ENCODE peak calls at places on chromosome 1, in nine cellular contexts. D is IMR-90, R is HCT116, X is left ventricle myocardium inferior, N is upper lobe of right lung, Z is testis, F is cardiac muscle cell, H is transverse colon, M is mammary epithelial cell. E is an unnamed sample. For H3K36me3, the result is how much of the 10 kb centered on the place peaks cover.

GRCh38 chr1:199447906-199448305 is 579.6 kb upstream of the NR5A2 start:
- DNase-seq in D (no peak), R (no peak), X (no peak), N (no peak), Z (no peak), F (no peak), H (no peak), M (no peak), E (no peak)

GRCh38 chr1:183885142-183885735 is 80.3 kb downstream of the RGL1 start:
- DNase-seq in D (peak), R (no peak), X (no peak), N (no peak), Z (no peak), F (no peak), H (no peak), M (no peak), E (no peak)

GRCh38 chr1:205226868-205227583 is 720 bp upstream of the TMCC2 start:
- DNase-seq in D (peak), R (peak), X (no peak), N (no peak), Z (no peak), F (no peak), H (no peak), M (peak), E (no peak)

GRCh38 chr1:58783090-58783992 is 506 bp downstream of the JUN start:
- DNase-seq in D (peak), R (no peak), X (peak), N (peak), Z (peak), F (peak), H (peak), M (peak), E (peak)

GRCh38 chr1:66355756-66356155 is 178.2 kb upstream of the SGIP1 start:
- DNase-seq in D (no peak), R (no peak), X (no peak), N (no peak), Z (no peak), F (no peak), H (no peak), M (no peak), E (no peak)

GRCh38 chr1:162902372-162902771 is 41.4 kb upstream of the CCDC190 start:
- DNase-seq in D (peak), R (no peak), X (no peak), N (no peak), Z (no peak), F (no peak), H (no peak), M (peak), E (no peak)

GRCh38 chr1:216464489-216464888 is 41.2 kb upstream of the USH2A start:
- DNase-seq in D (peak), R (no peak), X (no peak), N (no peak), Z (no peak), F (no peak), H (no peak), M (peak), E (no peak)

GRCh38 chr1:182699673-182700350 is 15.4 kb upstream of the RGS8 start:
- DNase-seq in D (no peak), R (no peak), X (no peak), N (no peak), Z (peak), F (peak), H (no peak), M (no peak), E (no peak)

GRCh38 chr1:187942986-187943385 is 1114.2 kb downstream of the PLA2G4A start:
- DNase-seq in D (peak), R (no peak), X (no peak), N (no peak), Z (no peak), F (no peak), H (no peak), M (no peak), E (no peak)

DNA sequence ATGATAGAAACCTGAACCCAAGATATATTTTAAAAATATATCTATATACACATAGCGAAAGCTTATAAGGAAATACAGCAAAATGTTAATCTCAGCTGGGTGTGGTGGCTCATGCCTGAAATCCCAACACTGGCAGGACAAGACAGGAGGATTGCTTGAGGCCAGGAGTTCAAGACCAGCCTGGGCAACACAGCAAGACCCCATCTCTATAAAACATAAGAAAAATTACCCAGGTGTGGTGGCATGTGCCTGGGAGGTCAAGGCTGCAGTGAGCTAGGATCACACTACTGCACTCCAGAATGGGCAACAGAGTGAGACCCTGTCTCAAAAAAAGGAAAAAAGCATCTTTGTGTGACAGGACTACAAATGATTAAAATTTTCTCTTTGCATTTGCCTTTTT is 6.0 kb upstream of the SRM start:
- DNase-seq in D (no peak), R (no peak), X (no peak), N (no peak), Z (no peak), F (no peak), H (no peak), M (no peak), E (no peak)
- H3K36me3 ChIP-seq in D (half or more), R (under half), X (half or more), N (half or more), Z (under half), F (under half), H (under half), M (under half), E (half or more)

GRCh38 chr1:2558420-2558819 is 2.2 kb downstream of the TNFRSF14 start:
- DNase-seq in D (no peak), R (no peak), X (no peak), N (no peak), Z (no peak), F (no peak), H (no peak), M (no peak), E (no peak)

GRCh38 chr1:2558861-2559260 is 2.7 kb downstream of the TNFRSF14 start:
- DNase-seq in D (no peak), R (no peak), X (no peak), N (no peak), Z (no peak), F (no peak), H (no peak), M (no peak), E (no peak)

GRCh38 chr1:2556277-2557145 is at the start of gene TNFRSF14:
- DNase-seq in D (peak), R (no peak), X (no peak), N (peak), Z (peak), F (peak), H (peak), M (peak), E (peak)

GRCh38 chr1:2557146-2558029 is 1.2 kb downstream of the TNFRSF14 start:
- DNase-seq in D (no peak), R (no peak), X (no peak), N (no peak), Z (no peak), F (no peak), H (peak), M (no peak), E (no peak)

GRCh38 chr1:2558030-2558400 is 1.8 kb downstream of the TNFRSF14 start:
- DNase-seq in D (no peak), R (no peak), X (no peak), N (no peak), Z (no peak), F (no peak), H (no peak), M (no peak), E (no peak)
- H3K36me3 ChIP-seq in D (under half), R (under half), X (under half), N (under half), Z (under half), F (under half), H (under half), M (under half), E (under half)

DNA sequence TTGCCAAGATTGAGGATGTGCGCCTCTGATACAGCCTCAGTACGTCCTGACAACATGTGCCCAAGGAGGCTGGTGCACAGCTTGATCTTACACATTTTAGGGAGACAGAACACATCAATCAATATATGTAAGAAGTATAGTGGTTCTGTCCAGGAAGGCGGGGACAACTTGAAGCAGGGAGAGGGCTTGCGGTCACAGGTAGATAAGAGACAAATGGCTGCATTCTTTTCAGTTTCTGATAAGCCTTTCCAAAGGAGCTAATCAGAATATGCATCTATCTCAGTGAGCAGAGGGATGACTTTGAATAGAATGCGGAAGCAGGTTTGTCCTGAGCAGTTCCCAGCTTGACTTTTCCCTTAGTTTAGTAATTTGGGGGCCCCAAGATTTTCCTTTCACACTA is 10.2 kb downstream of the DHCR24 start:
- DNase-seq in D (no peak), R (no peak), X (no peak), N (no peak), Z (no peak), F (no peak), H (no peak), M (no peak), E (no peak)
- H3K36me3 ChIP-seq in D (under half), R (under half), X (under half), N (under half), Z (under half), F (under half), H (under half), M (half or more), E (half or more)

GRCh38 chr1:113340038-113340437 is 50.3 kb upstream of the MAGI3 start:
- DNase-seq in D (no peak), R (no peak), X (no peak), N (no peak), Z (no peak), F (no peak), H (no peak), M (no peak), E (no peak)
- H3K36me3 ChIP-seq in D (under half), R (under half), X (under half), N (under half), Z (under half), F (under half), H (under half), M (under half), E (under half)

GRCh38 chr1:227622739-227623475 is 59.6 kb downstream of the ZNF678 start:
- DNase-seq in D (no peak), R (no peak), X (no peak), N (no peak), Z (no peak), F (no peak), H (no peak), M (no peak), E (no peak)
- H3K36me3 ChIP-seq in D (under half), R (under half), X (under half), N (under half), Z (under half), F (under half), H (under half), M (under half), E (under half)

DNA sequence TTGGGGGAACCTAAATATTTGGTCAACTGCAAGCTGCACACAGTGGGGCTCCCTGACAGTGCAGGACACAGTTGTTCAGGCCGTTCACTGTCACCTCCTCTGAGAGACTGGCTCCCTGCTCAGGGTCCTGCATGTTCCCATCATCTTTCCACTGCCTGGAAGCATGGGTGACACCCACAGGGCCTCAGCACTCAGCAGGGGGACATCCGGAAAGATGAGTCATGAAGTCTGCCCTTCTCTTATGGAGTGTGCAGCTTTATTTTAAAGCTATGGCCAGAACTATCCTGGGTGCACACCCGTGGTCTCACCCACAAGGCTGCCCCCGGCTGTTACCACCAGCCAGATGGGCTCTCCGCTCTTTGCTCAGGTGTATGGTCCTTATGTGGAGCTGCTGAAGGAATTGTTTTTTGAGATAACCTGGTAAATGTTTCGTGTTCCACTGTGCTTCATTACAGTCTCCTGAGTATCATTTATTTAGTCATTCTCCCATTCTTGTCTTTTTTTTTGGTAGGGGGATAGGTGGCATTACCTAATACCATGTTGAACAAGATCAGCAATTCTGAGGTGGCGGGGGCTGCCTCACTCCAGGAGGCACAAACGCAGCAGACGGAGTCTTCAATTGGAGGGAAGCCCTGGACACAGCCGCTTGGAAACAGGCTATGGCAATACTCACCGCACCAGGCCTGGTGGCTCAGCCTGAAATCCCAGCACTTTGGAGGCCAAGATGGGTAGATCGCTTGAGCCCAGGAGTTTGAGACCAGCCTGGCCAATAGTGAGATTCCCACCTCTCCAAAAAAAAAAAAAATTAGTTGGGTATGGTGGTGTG is 14.3 kb downstream of the TRIM11 start:
- DNase-seq in D (peak), R (no peak), X (no peak), N (peak), Z (no peak), F (no peak), H (no peak), M (no peak), E (peak)
- H3K36me3 ChIP-seq in D (under half), R (under half), X (under half), N (under half), Z (under half), F (under half), H (under half), M (under half), E (under half)

GRCh38 chr1:3032371-3032862 is 11.2 kb downstream of the ACTRT2 start:
- DNase-seq in D (no peak), R (no peak), X (no peak), N (peak), Z (no peak), F (no peak), H (no peak), M (no peak), E (no peak)

GRCh38 chr1:3029991-3030662 is 8.9 kb downstream of the ACTRT2 start:
- DNase-seq in D (no peak), R (no peak), X (no peak), N (peak), Z (no peak), F (no peak), H (no peak), M (no peak), E (no peak)

GRCh38 chr1:3030663-3031381 is 9.6 kb downstream of the ACTRT2 start:
- DNase-seq in D (no peak), R (no peak), X (no peak), N (peak), Z (peak), F (no peak), H (no peak), M (no peak), E (no peak)

GRCh38 chr1:3032970-3033794 is 11.9 kb downstream of the ACTRT2 start:
- DNase-seq in D (no peak), R (no peak), X (no peak), N (peak), Z (no peak), F (no peak), H (no peak), M (no peak), E (no peak)

DNA sequence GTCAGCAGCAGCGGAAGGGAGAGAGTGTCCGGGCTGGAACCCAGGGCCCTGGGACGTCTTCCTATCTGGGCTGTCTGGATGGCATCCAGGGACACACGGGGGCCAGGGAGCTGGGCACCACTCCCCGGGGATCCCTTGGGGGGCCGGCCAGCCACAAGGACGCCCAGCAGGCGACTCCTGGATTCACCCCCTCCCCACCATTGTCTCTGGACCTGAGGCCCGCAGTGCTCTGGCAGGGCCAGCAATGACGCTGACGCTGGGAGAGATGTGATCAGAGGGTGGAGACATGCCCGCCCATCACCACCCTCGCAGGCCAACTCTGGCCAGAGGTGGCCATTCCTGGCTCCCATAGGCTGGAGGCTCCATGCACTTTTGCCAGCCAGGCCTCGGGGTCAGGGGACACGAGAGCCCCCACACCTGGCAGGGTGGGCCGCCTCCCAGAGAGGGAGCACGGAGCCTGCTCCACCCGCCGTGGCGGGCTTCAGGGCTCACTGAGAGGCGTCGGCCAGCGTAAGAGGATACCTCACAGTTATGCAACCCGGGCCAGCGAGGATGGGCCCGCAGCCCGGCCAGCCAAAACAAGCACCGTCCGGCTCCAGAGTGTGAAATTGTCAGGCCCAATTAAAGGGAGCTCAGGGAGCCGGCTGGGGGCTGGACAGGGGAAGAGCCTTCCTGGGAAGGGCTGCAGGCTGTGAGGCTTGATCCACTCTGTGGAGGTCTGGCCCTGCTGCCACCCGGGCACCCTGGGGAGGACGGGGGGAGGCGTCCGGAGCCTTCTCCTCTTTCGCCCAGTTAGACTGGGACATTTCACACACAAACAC is 10.3 kb downstream of the ACTRT2 start:
- DNase-seq in D (no peak), R (no peak), X (no peak), N (peak), Z (no peak), F (no peak), H (no peak), M (no peak), E (no peak)
- H3K36me3 ChIP-seq in D (under half), R (under half), X (under half), N (under half), Z (under half), F (under half), H (under half), M (under half), E (under half)

DNA sequence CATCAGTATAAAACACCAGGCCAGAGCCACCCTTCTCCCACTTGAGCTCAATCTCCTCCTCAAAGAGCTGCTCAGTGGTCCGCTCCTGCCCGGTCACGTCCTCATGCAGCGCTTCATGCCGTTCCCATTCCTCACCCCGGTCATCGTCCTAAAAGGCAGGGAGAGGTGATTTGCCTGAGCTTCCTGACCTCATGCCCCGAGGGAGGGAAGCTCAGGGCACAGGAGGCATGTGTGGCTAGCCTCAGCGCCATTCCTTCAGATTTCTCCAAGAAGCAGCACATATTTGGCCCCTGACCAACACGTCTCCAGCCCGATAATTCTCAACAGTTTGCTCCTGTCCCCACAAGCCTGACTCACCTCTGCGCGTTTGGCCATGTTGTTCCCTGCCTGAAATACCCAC is 4.2 kb upstream of the GPN2 start:
- DNase-seq in D (no peak), R (no peak), X (no peak), N (no peak), Z (no peak), F (no peak), H (no peak), M (peak), E (no peak)
- H3K36me3 ChIP-seq in D (under half), R (under half), X (half or more), N (half or more), Z (under half), F (under half), H (under half), M (under half), E (under half)

DNA sequence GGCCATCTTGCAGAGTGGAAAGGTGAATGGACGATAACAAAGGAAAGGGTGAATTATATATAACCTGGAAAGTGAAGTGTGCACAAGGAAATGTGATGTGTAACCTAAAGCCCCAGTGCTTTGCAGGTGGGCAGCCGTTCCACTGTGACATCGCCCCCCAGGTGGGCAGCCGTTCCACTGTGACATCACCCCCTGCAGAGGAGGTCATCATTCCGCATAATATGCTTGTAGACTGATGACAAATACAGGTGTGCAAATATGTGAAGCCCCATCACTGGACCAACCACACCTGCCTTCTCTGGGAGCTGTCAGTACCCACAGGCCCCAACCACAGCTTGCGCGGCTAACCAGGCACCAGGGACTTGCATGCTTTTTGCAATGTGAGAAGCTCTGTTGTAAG is 4.7 kb upstream of the ZNF496 start:
- DNase-seq in D (no peak), R (no peak), X (no peak), N (no peak), Z (no peak), F (no peak), H (no peak), M (no peak), E (no peak)
- H3K36me3 ChIP-seq in D (under half), R (under half), X (under half), N (under half), Z (under half), F (under half), H (under half), M (under half), E (half or more)

GRCh38 chr1:64845831-64846425 is 101.1 kb downstream of the RAVER2 start:
- DNase-seq in D (no peak), R (no peak), X (no peak), N (no peak), Z (no peak), F (no peak), H (no peak), M (no peak), E (no peak)
- H3K36me3 ChIP-seq in D (half or more), R (under half), X (half or more), N (half or more), Z (under half), F (under half), H (under half), M (under half), E (under half)